ENCODE peak calls at places on chromosome 19, in six cellular contexts. Z, H, F, Y, P and M are unnamed samples.
A peak's percentile ranks its signal among the peaks of the same experiment; 100 is the strongest.

GRCh38 chr19:39512964-39513363 is 2.0 kb upstream of the SELENOV start:
- DNase-seq in P (no peak), H (no peak), Y (no peak), F (no peak), Z (no peak), M (no peak)

GRCh38 chr19:18221815-18222725 is 4.2 kb downstream of the PDE4C start:
- DNase-seq in Y (no peak), H (no peak), Z (no peak), P (no peak), F (no peak), M (no peak)

GRCh38 chr19:27764186-27764804 is 1448.7 kb downstream of the UQCRFS1 start:
- DNase-seq in P (no peak), H (no peak), F (peak; percentile 13), Y (no peak), Z (no peak), M (no peak)

GRCh38 chr19:18608102-18608804 is 1.7 kb upstream of the CRLF1 start:
- DNase-seq in Z (no peak), Y (no peak), P (no peak), F (no peak), H (no peak), M (no peak)

GRCh38 chr19:56372281-56372680 is 21.1 kb downstream of the ZNF582 start:
- DNase-seq in P (no peak), Z (no peak), F (no peak), Y (no peak), H (no peak), M (no peak)

GRCh38 chr19:17086811-17087210 is 11.2 kb downstream of the MYO9B start:
- DNase-seq in P (no peak), Y (no peak), H (no peak), F (no peak), Z (no peak), M (no peak)

GRCh38 chr19:6387372-6387771 is 5.6 kb downstream of the GTF2F1 start:
- DNase-seq in Z (no peak), P (no peak), H (no peak), Y (no peak), F (no peak), M (no peak)

GRCh38 chr19:49930483-49931011 is 1.2 kb upstream of the NUP62 start:
- DNase-seq in F (peak; percentile 73), Z (no peak), Y (no peak), H (peak; percentile 68), P (no peak), M (no peak)

GRCh38 chr19:46374526-46375475 is 27.9 kb downstream of the PPP5C start:
- DNase-seq in F (peak; percentile 51), Z (no peak), H (peak; percentile 14), P (no peak), Y (no peak), M (no peak)

GRCh38 chr19:853014-853553 is 981 bp downstream of the ELANE start:
- DNase-seq in H (no peak), Z (no peak), Y (no peak), F (no peak), P (no peak), M (no peak)

GRCh38 chr19:38144667-38145066 is 79.4 kb downstream of the DPF1 start:
- DNase-seq in F (no peak), Y (no peak), Z (no peak), P (no peak), H (no peak), M (no peak)

GRCh38 chr19:13981467-13981866 is 24.7 kb downstream of the RFX1 start:
- DNase-seq in H (no peak), P (no peak), Y (no peak), F (no peak), Z (no peak), M (no peak)

GRCh38 chr19:28815257-28815656 is 397.7 kb downstream of the UQCRFS1 start:
- DNase-seq in Z (no peak), Y (no peak), F (no peak), H (no peak), P (no peak), M (no peak)

GRCh38 chr19:35347171-35347929 is at the start of gene FFAR1:
- DNase-seq in P (no peak), H (peak; percentile 35), F (peak; percentile 49), Y (no peak), Z (no peak), M (no peak)

GRCh38 chr19:10420444-10421239 is at the start of gene PDE4A:
- DNase-seq in Y (no peak), P (no peak), Z (peak; percentile 58), H (no peak), F (no peak), M (no peak)

GRCh38 chr19:31770220-31770619 is 421.0 kb upstream of the TSHZ3 start:
- DNase-seq in P (no peak), Z (no peak), H (no peak), Y (no peak), F (no peak), M (no peak)

GRCh38 chr19:29715695-29716581 is 877 bp upstream of the C19orf12 start:
- DNase-seq in Y (no peak), H (no peak), F (no peak), P (no peak), Z (peak; percentile 9), M (no peak)

GRCh38 chr19:13110099-13110610 is 6.4 kb downstream of the TRMT1 start:
- DNase-seq in Y (no peak), H (no peak), F (no peak), P (no peak), Z (no peak), M (no peak)

GRCh38 chr19:48836089-48837017 is at the start of gene HSD17B14:
- DNase-seq in H (peak; percentile 71), Z (no peak), Y (peak; percentile 17), P (no peak), F (peak; percentile 72), M (no peak)

GRCh38 chr19:8484331-8484894 is 18.0 kb downstream of the PRAM1 start:
- DNase-seq in Z (no peak), H (no peak), P (peak; percentile 34), F (no peak), Y (no peak), M (no peak)

GRCh38 chr19:19495614-19496603 is 19.4 kb downstream of the TSSK6 start:
- DNase-seq in Y (no peak), Z (no peak), H (peak; percentile 53), F (no peak), P (no peak), M (no peak)

GRCh38 chr19:19871932-19872331 is 6.2 kb downstream of the ZNF253 start:
- DNase-seq in P (no peak), Y (no peak), Z (no peak), F (no peak), H (no peak), M (no peak)

GRCh38 chr19:42601811-42602443 is 7.2 kb upstream of the CEACAM8 start:
- DNase-seq in F (no peak), P (no peak), Z (peak; percentile 5), H (no peak), Y (peak; percentile 22), M (peak; percentile 69)

GRCh38 chr19:51081476-51081875 is 1.2 kb downstream of the KLK14 start:
- DNase-seq in Z (no peak), F (no peak), H (no peak), Y (no peak), P (no peak), M (no peak)

GRCh38 chr19:31232220-31232619 is 117.0 kb downstream of the TSHZ3 start:
- DNase-seq in F (no peak), H (no peak), Y (no peak), Z (no peak), P (no peak), M (no peak)